ENCODE peak calls at places on chromosomes 11 and 22, in seven cellular contexts. O is amniotic stem cell; G is Ammon's horn; S is CD8-positive, alpha-beta T cell; X is RPMI7951; R is IMR-90; I is Right ventricle myocardium inferior. P is an unnamed sample.

GRCh38 chr22:31977141-31977781 is 32.9 kb downstream of the YWHAH start:
- DNase-seq in O (peak), G (peak), S (peak), X (peak), R (peak), I (peak), P (peak)

GRCh38 chr11:117815262-117815803 is 9.2 kb downstream of the FXYD2 start:
- DNase-seq in O (no peak), G (peak), S (peak), X (no peak), R (no peak), I (peak), P (no peak)

GRCh38 chr11:71114124-71114851 is 138.1 kb downstream of the SHANK2 start:
- DNase-seq in O (no peak), G (peak), S (no peak), X (peak), R (no peak), I (no peak), P (no peak)

GRCh38 chr11:72091292-72091691 is 10.6 kb downstream of the LRRC51 start:
- DNase-seq in O (peak), G (peak), S (peak), X (peak), R (peak), I (peak), P (peak)

GRCh38 chr22:49629586-49630447 is 197.9 kb downstream of the BRD1 start:
- DNase-seq in O (no peak), G (no peak), S (no peak), X (no peak), R (no peak), I (no peak), P (no peak)

GRCh38 chr11:86699036-86699791 is 26.8 kb upstream of the ME3 start:
- DNase-seq in O (no peak), G (no peak), S (no peak), X (no peak), R (peak), I (no peak), P (no peak)

GRCh38 chr22:43969021-43969878 is 14.0 kb downstream of the SAMM50 start:
- DNase-seq in O (no peak), G (no peak), S (no peak), X (no peak), R (no peak), I (no peak), P (no peak)

GRCh38 chr22:43846966-43847365 is 15.3 kb downstream of the SULT4A1 start:
- DNase-seq in O (no peak), G (no peak), S (no peak), X (no peak), R (no peak), I (no peak), P (no peak)

GRCh38 chr11:47611240-47611863 is 17.1 kb upstream of the C1QTNF4 start:
- DNase-seq in O (no peak), G (peak), S (no peak), X (no peak), R (no peak), I (no peak), P (no peak)

GRCh38 chr22:48532986-48533385 is 1294.7 kb downstream of the BRD1 start:
- DNase-seq in O (no peak), G (no peak), S (no peak), X (no peak), R (no peak), I (no peak), P (no peak)

GRCh38 chr11:123493393-123494063 is 63.5 kb downstream of the GRAMD1B start:
- DNase-seq in O (no peak), G (no peak), S (no peak), X (no peak), R (no peak), I (no peak), P (no peak)

GRCh38 chr22:29463487-29464088 is 16.4 kb upstream of the NEFH start:
- DNase-seq in O (no peak), G (no peak), S (no peak), X (no peak), R (no peak), I (no peak), P (no peak)

GRCh38 chr11:6353367-6353987 is 33.2 kb upstream of the CAVIN3 start:
- DNase-seq in O (no peak), G (peak), S (peak), X (peak), R (peak), I (peak), P (peak)

GRCh38 chr22:46813816-46814597 is 51.6 kb downstream of the TBC1D22A start:
- DNase-seq in O (no peak), G (no peak), S (no peak), X (no peak), R (peak), I (no peak), P (no peak)

GRCh38 chr11:58926695-58927094 is 12.6 kb upstream of the GLYATL1 start:
- DNase-seq in O (no peak), G (no peak), S (no peak), X (peak), R (peak), I (no peak), P (no peak)

GRCh38 chr11:30465192-30465591 is 121.0 kb downstream of the MPPED2 start:
- DNase-seq in O (no peak), G (no peak), S (no peak), X (no peak), R (no peak), I (no peak), P (no peak)

GRCh38 chr11:123061403-123062157 is at the start of gene HSPA8:
- DNase-seq in O (peak), G (peak), S (peak), X (peak), R (peak), I (peak), P (no peak)

GRCh38 chr11:114942207-114942606 is 263.9 kb downstream of the NXPE2 start:
- DNase-seq in O (no peak), G (no peak), S (no peak), X (no peak), R (no peak), I (no peak), P (no peak)

GRCh38 chr22:44351685-44352377 is 39.1 kb upstream of the SHISAL1 start:
- DNase-seq in O (peak), G (peak), S (no peak), X (peak), R (peak), I (no peak), P (no peak)

GRCh38 chr22:27295605-27296004 is 506.0 kb downstream of the MN1 start:
- DNase-seq in O (no peak), G (no peak), S (no peak), X (no peak), R (no peak), I (no peak), P (no peak)

GRCh38 chr11:11039249-11039965 is 181.6 kb upstream of the ZBED5 start:
- DNase-seq in O (no peak), G (no peak), S (no peak), X (no peak), R (peak), I (no peak), P (no peak)

GRCh38 chr11:92885600-92885999 is 83.9 kb upstream of the MTNR1B start:
- DNase-seq in O (no peak), G (no peak), S (no peak), X (no peak), R (no peak), I (no peak), P (no peak)

GRCh38 chr11:126332221-126332711 is 23.2 kb upstream of the ST3GAL4 start:
- DNase-seq in O (peak), G (no peak), S (no peak), X (peak), R (peak), I (no peak), P (no peak)

P was measured in HEK293T.